ENCODE peak calls at places on chromosome 4, in four cellular contexts. O is HCT116, I is K562, B is HepG2. A is an unnamed sample.
A peak's percentile ranks its signal among the peaks of the same experiment; 100 is the strongest.

GRCh38 chr4:30839583-30840520 is 119.7 kb downstream of the PCDH7 start:
- DNase-seq in I (no peak), O (peak; percentile 97), B (no peak), A (no peak)

GRCh38 chr4:82865592-82865991 is 25.4 kb downstream of the SEC31A start:
- DNase-seq in B (peak; percentile 27), I (no peak), O (no peak), A (no peak)

GRCh38 chr4:128986908-128987307 is 106.4 kb downstream of the SCLT1 start:
- DNase-seq in O (no peak), B (no peak), I (no peak), A (no peak)

GRCh38 chr4:108370291-108370690 is 201.6 kb upstream of the LEF1 start:
- DNase-seq in O (no peak), I (no peak), B (no peak), A (no peak)

GRCh38 chr4:111963158-111963557 is 182.1 kb upstream of the FAM241A start:
- DNase-seq in O (no peak), I (no peak), B (no peak), A (no peak)

GRCh38 chr4:145552181-145552822 is 66.9 kb upstream of the MMAA start:
- DNase-seq in I (no peak), O (no peak), B (no peak), A (no peak)

GRCh38 chr4:180664766-180665368 is 1578.3 kb upstream of the TENM3 start:
- DNase-seq in I (peak; percentile 39), O (peak; percentile 87), B (peak; percentile 66), A (peak; percentile 47)

GRCh38 chr4:123452585-123452984 is 56.0 kb downstream of the SPRY1 start:
- DNase-seq in I (no peak), O (no peak), B (peak; percentile 20), A (peak; percentile 87)

GRCh38 chr4:2931765-2932560 is 31.2 kb downstream of the NOP14 start:
- DNase-seq in B (no peak), O (no peak), I (no peak), A (no peak)

GRCh38 chr4:85762204-85762884 is 287.4 kb downstream of the ARHGAP24 start:
- DNase-seq in I (no peak), O (no peak), B (no peak), A (no peak)

GRCh38 chr4:176782794-176783193 is 9.9 kb downstream of the VEGFC start:
- DNase-seq in I (no peak), B (no peak), O (no peak), A (no peak)

GRCh38 chr4:38811307-38811706 is 6.7 kb upstream of the TLR1 start:
- DNase-seq in B (no peak), I (no peak), O (no peak), A (no peak)

GRCh38 chr4:107755841-107756356 is 35.9 kb upstream of the PAPSS1 start:
- DNase-seq in B (peak; percentile 37), O (no peak), I (no peak), A (no peak)

GRCh38 chr4:151226004-151226932 is 50.7 kb upstream of the PRSS48 start:
- DNase-seq in B (no peak), O (peak; percentile 24), I (no peak), A (peak; percentile 70)

GRCh38 chr4:79044260-79044659 is 105.0 kb upstream of the PAQR3 start:
- DNase-seq in I (no peak), O (no peak), B (no peak), A (no peak)

GRCh38 chr4:115851918-115852766 is 738.7 kb upstream of the NDST4 start:
- DNase-seq in O (peak; percentile 51), B (peak; percentile 53), I (peak; percentile 8), A (peak; percentile 8)

GRCh38 chr4:166165829-166166420 is 292.9 kb downstream of the TLL1 start:
- DNase-seq in I (peak; percentile 39), B (peak; percentile 73), O (peak; percentile 77), A (peak; percentile 52)

GRCh38 chr4:37425857-37426256 is 181.3 kb downstream of the NWD2 start:
- DNase-seq in O (no peak), B (no peak), I (no peak), A (no peak)

GRCh38 chr4:1402516-1403101 is 3.6 kb downstream of the NKX1-1 start:
- DNase-seq in B (no peak), I (no peak), O (no peak), A (no peak)

GRCh38 chr4:16294455-16294854 is 68.2 kb upstream of the TAPT1 start:
- DNase-seq in O (no peak), I (no peak), B (no peak), A (no peak)

GRCh38 chr4:10750714-10751113 is 66.1 kb upstream of the CLNK start:
- DNase-seq in O (no peak), B (no peak), I (no peak), A (no peak)

GRCh38 chr4:2364654-2365053 is 53.8 kb downstream of the ZFYVE28 start:
- DNase-seq in I (peak; percentile 95), O (no peak), B (no peak), A (no peak)

DNA sequence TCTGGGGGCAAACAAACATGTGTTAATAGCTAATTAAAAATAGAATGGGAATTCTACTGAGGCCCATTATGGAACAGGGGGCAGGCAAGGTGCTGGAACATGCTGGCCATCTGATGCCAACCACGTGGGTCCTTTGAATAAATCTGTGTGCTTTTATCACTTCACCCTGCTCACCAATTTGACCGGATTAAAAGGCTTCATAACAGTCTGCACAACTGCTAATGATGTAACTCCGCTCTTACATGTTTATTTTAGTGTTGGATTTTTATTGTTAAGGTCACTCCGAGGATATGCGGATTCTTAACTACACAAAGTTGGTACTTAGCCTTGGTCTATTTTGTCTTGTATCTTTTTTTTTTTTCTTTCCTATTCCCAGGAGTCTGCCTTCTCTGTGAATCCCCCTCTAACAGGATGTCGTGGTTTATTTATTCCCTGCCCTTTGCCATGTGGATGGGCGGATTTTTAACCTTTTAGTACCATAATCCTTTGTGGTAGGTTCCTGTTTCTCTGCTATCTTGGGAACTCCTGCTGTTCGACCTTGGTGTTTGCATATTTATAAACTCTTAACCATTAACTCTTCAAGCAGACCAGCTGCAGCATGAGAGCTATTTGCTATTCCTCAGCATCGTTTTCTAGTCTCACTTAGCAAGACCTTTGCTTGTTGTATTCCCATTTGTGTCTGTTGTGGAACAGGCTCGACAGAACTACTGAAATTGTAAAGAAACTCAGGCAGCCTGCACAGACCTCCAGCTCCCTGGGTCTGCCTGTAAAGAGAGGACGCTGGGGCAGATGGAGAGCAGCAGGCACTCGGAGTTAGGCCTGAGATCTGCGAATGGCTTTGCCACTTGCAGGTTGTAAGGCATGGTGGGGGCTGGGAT is 38.0 kb downstream of the TRIM2 start:
- DNase-seq in I (no peak), B (peak; percentile 40), O (no peak), A (no peak)
- TF ChIP-seq POLR2AphosphoS5 in I (no peak), B (no peak), O (no peak), A (no peak)

GRCh38 chr4:102817613-102818268 is 9.6 kb downstream of the UBE2D3 start:
- DNase-seq in I (no peak), O (no peak), B (no peak), A (no peak)

GRCh38 chr4:102819588-102820365 is 7.6 kb downstream of the UBE2D3 start:
- DNase-seq in B (no peak), I (no peak), O (no peak), A (no peak)

GRCh38 chr4:102817021-102817605 is 10.2 kb downstream of the UBE2D3 start:
- DNase-seq in I (no peak), O (no peak), B (no peak), A (no peak)

DNA sequence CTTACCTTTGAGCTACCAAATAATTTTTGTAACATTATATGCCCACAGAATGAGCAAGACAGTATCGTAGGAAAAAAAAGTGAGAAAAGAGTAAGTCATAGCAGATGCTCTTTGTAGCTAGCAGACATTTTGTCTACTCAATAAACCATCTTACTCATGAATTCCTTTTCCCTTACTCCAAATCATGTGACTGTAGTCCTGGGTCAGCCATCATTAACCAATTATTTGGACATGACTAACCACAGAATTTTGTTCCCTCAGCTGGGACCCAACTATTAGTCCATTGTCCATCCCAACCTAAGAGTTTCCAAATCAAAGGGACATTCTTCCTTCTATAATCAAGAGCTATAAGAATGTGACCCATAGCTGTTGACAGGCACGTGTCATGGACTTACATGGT is 11.4 kb downstream of the UBE2D3 start:
- DNase-seq in I (no peak), B (peak; percentile 66), O (no peak), A (peak; percentile 55)
- H3K4me1 ChIP-seq in I (peaks cover 27% of the 10 kb centered on the region), B (peaks cover 51% of the 10 kb centered on the region), O (no peaks in the 10 kb centered on the region), A (peaks cover 41% of the 10 kb centered on the region)

DNA sequence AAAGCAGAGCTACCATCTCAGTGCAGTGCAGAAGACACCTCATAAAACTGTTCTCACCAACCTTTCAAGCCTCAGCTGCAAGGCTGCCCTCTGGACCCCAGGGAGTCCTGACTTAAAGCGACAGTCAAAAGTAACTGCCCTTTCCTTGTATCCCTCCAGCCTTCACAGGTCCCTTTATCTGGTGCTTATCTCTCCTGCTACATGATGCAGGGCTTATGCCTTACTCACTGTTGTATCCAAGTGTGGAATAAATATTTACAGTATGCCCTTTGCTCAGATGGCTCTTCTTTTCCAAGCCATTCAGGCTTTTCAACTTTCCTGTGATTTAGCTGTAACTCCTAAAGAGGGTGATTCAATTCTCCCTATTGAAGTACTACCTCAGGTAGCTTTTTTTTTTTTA is 92.6 kb downstream of the KDR start:
- DNase-seq in I (no peak), O (no peak), B (no peak), A (no peak)
- TF ChIP-seq TCF7L2 in I (no peak), O (no peak), B (no peak), A (no peak)

GRCh38 chr4:56637154-56637553 is 43.9 kb downstream of the HOPX start:
- DNase-seq in I (no peak), B (no peak), O (no peak), A (no peak)
- TF ChIP-seq POLR2AphosphoS5 in I (no peak), B (no peak), O (no peak), A (no peak)

GRCh38 chr4:94504545-94504944 is 52.8 kb downstream of the PDLIM5 start:
- DNase-seq in I (no peak), B (no peak), O (no peak), A (no peak)
- H3K4me1 ChIP-seq in I (peaks cover 11% of the 10 kb centered on the region), B (peaks cover 28% of the 10 kb centered on the region), O (peaks cover 35% of the 10 kb centered on the region), A (no peaks in the 10 kb centered on the region)

GRCh38 chr4:15025693-15026092 is 23.4 kb downstream of the CPEB2 start:
- DNase-seq in I (no peak), O (no peak), B (no peak), A (no peak)
- TF ChIP-seq TCF7L2 in I (no peak), O (no peak), B (no peak), A (no peak)

GRCh38 chr4:25970241-25970675 is 56.2 kb downstream of the SMIM20 start:
- DNase-seq in O (no peak), B (no peak), I (no peak), A (no peak)
- TF ChIP-seq POLR2AphosphoS5 in O (no peak), B (no peak), I (no peak), A (no peak)

GRCh38 chr4:76982638-76983579 is 33.4 kb downstream of the SEPTIN11 start:
- DNase-seq in I (peak; percentile 60), O (no peak), B (peak; percentile 8), A (no peak)

GRCh38 chr4:76984127-76984526 is 34.6 kb downstream of the SEPTIN11 start:
- DNase-seq in I (peak; percentile 23), B (peak; percentile 10), O (no peak), A (no peak)

GRCh38 chr4:76987685-76988084 is 38.1 kb downstream of the SEPTIN11 start:
- DNase-seq in B (no peak), O (no peak), I (no peak), A (no peak)

GRCh38 chr4:76987153-76987562 is 37.6 kb downstream of the SEPTIN11 start:
- DNase-seq in B (no peak), O (no peak), I (no peak), A (no peak)

GRCh38 chr4:76984788-76985211 is 35.2 kb downstream of the SEPTIN11 start:
- DNase-seq in O (no peak), I (no peak), B (peak; percentile 64), A (peak; percentile 24)
- H3K4me1 ChIP-seq in O (no peaks in the 10 kb centered on the region), I (peaks cover 15% of the 10 kb centered on the region), B (peaks cover 19% of the 10 kb centered on the region), A (peaks cover 6% of the 10 kb centered on the region)

GRCh38 chr4:8393593-8394038 is 46.9 kb downstream of the ACOX3 start:
- DNase-seq in O (no peak), B (no peak), I (no peak), A (peak; percentile 64)
- TF ChIP-seq TCF7L2 in O (no peak), B (no peak), I (no peak), A (no peak)

A was measured in Panc1.